ENCODE peak calls at places on chromosomes 5 and 9, in seven cellular contexts. U, Q, O, F, H, B and E are unnamed samples.

GRCh38 chr5:62578540-62578939 is at the start of gene LRRC70:
- DNase-seq in U (peak), Q (no peak), O (no peak), F (no peak), H (peak), B (no peak), E (no peak)

GRCh38 chr9:129174724-129175514 is 3.1 kb downstream of the IER5L start:
- DNase-seq in U (peak), Q (peak), O (peak), F (peak), H (no peak), B (peak), E (peak)

GRCh38 chr5:95800553-95800952 is 22.0 kb downstream of the GLRX start:
- DNase-seq in U (no peak), Q (no peak), O (no peak), F (no peak), H (no peak), B (no peak), E (no peak)

GRCh38 chr5:116573279-116573616 is 1.4 kb downstream of the SEMA6A start:
- DNase-seq in U (no peak), Q (peak), O (peak), F (peak), H (no peak), B (peak), E (no peak)

GRCh38 chr9:111099199-111100005 is 61.1 kb upstream of the LPAR1 start:
- DNase-seq in U (no peak), Q (no peak), O (no peak), F (no peak), H (no peak), B (no peak), E (no peak)

GRCh38 chr9:124733964-124734740 is 37.0 kb downstream of the NR6A1 start:
- DNase-seq in U (no peak), Q (peak), O (no peak), F (peak), H (no peak), B (no peak), E (no peak)

GRCh38 chr5:151770383-151771258 is 1.1 kb upstream of the G3BP1 start:
- DNase-seq in U (peak), Q (peak), O (no peak), F (peak), H (no peak), B (peak), E (peak)

GRCh38 chr9:133396952-133397351 is 20.8 kb downstream of the STKLD1 start:
- DNase-seq in U (no peak), Q (no peak), O (peak), F (no peak), H (no peak), B (no peak), E (no peak)

GRCh38 chr5:92885950-92886349 is 695.1 kb downstream of the NR2F1-AS1 start:
- DNase-seq in U (no peak), Q (peak), O (no peak), F (no peak), H (no peak), B (no peak), E (no peak)

GRCh38 chr9:127955294-127956015 is 17.8 kb upstream of the DPM2 start:
- DNase-seq in U (no peak), Q (peak), O (peak), F (peak), H (peak), B (peak), E (no peak)

GRCh38 chr5:131364507-131365050 is 100.7 kb downstream of the CDC42SE2 start:
- DNase-seq in U (no peak), Q (no peak), O (no peak), F (no peak), H (no peak), B (no peak), E (no peak)

GRCh38 chr9:122904466-122904822 is 715 bp downstream of the RC3H2 start:
- DNase-seq in U (peak), Q (peak), O (peak), F (peak), H (no peak), B (peak), E (no peak)

GRCh38 chr5:80109549-80110478 is 74.7 kb downstream of the THBS4 start:
- DNase-seq in U (no peak), Q (no peak), O (no peak), F (no peak), H (no peak), B (no peak), E (no peak)

GRCh38 chr9:120942186-120943001 is 15.8 kb upstream of the TRAF1 start:
- DNase-seq in U (no peak), Q (no peak), O (no peak), F (no peak), H (no peak), B (no peak), E (no peak)

GRCh38 chr5:132259061-132259851 is 1.8 kb downstream of the PDLIM4 start:
- DNase-seq in U (peak), Q (peak), O (no peak), F (no peak), H (no peak), B (no peak), E (no peak)

GRCh38 chr5:71620630-71621029 is 33.5 kb downstream of the MCCC2 start:
- DNase-seq in U (no peak), Q (no peak), O (no peak), F (no peak), H (no peak), B (no peak), E (no peak)

GRCh38 chr5:67299317-67299716 is 102.7 kb upstream of the CD180 start:
- DNase-seq in U (peak), Q (no peak), O (no peak), F (no peak), H (no peak), B (no peak), E (no peak)

GRCh38 chr5:66113160-66113559 is 30.9 kb upstream of the SREK1 start:
- DNase-seq in U (peak), Q (no peak), O (no peak), F (peak), H (no peak), B (no peak), E (no peak)

GRCh38 chr5:142614054-142614453 is 71.8 kb downstream of the FGF1 start:
- DNase-seq in U (no peak), Q (no peak), O (no peak), F (no peak), H (no peak), B (no peak), E (no peak)

GRCh38 chr5:33824516-33825195 is 67.1 kb downstream of the ADAMTS12 start:
- DNase-seq in U (peak), Q (no peak), O (no peak), F (no peak), H (no peak), B (no peak), E (no peak)

GRCh38 chr5:146034605-146035004 is 70.8 kb downstream of the PLAC8L1 start:
- DNase-seq in U (no peak), Q (no peak), O (no peak), F (no peak), H (no peak), B (no peak), E (no peak)

GRCh38 chr5:89300426-89300970 is 417.5 kb upstream of the MEF2C start:
- DNase-seq in U (no peak), Q (no peak), O (no peak), F (no peak), H (no peak), B (no peak), E (no peak)

GRCh38 chr5:98173334-98173733 is 600.1 kb upstream of the RGMB start:
- DNase-seq in U (peak), Q (no peak), O (no peak), F (no peak), H (no peak), B (no peak), E (no peak)

GRCh38 chr9:8489845-8490244 is 690.3 kb upstream of the DMAC1 start:
- DNase-seq in U (no peak), Q (no peak), O (no peak), F (no peak), H (no peak), B (no peak), E (no peak)

GRCh38 chr5:109992264-109992915 is 302.7 kb downstream of the MAN2A1 start:
- DNase-seq in U (no peak), Q (no peak), O (no peak), F (no peak), H (no peak), B (no peak), E (no peak)

GRCh38 chr5:119356384-119357188 is 767 bp downstream of the TNFAIP8 start:
- DNase-seq in U (peak), Q (no peak), O (no peak), F (no peak), H (no peak), B (no peak), E (no peak)

GRCh38 chr5:35369965-35370790 is 139.9 kb upstream of the PRLR start:
- DNase-seq in U (no peak), Q (no peak), O (no peak), F (no peak), H (no peak), B (peak), E (no peak)

GRCh38 chr9:34197756-34198711 is 19.2 kb downstream of the UBAP1 start:
- DNase-seq in U (no peak), Q (peak), O (no peak), F (no peak), H (no peak), B (no peak), E (no peak)

GRCh38 chr5:128143911-128144310 is 60.3 kb downstream of the SLC12A2 start:
- DNase-seq in U (no peak), Q (no peak), O (no peak), F (no peak), H (no peak), B (no peak), E (no peak)

GRCh38 chr9:127872492-127873222 is 4.8 kb downstream of the AK1 start:
- DNase-seq in U (no peak), Q (no peak), O (no peak), F (no peak), H (no peak), B (no peak), E (no peak)

GRCh38 chr9:4548796-4549725 is 58.8 kb downstream of the SLC1A1 start:
- DNase-seq in U (no peak), Q (no peak), O (no peak), F (peak), H (no peak), B (no peak), E (no peak)

GRCh38 chr9:101350285-101350684 is 34.5 kb downstream of the BAAT start:
- DNase-seq in U (no peak), Q (no peak), O (no peak), F (no peak), H (no peak), B (no peak), E (no peak)

GRCh38 chr9:131180454-131180853 is 55.1 kb downstream of the NUP214 start:
- DNase-seq in U (peak), Q (no peak), O (no peak), F (no peak), H (no peak), B (no peak), E (no peak)

GRCh38 chr9:126872516-126872915 is 12.1 kb downstream of the ZBTB34 start:
- DNase-seq in U (no peak), Q (no peak), O (no peak), F (no peak), H (no peak), B (no peak), E (no peak)

GRCh38 chr9:131610231-131610761 is 65.0 kb downstream of the PRRT1B start:
- DNase-seq in U (peak), Q (no peak), O (no peak), F (no peak), H (no peak), B (no peak), E (no peak)

GRCh38 chr5:137735531-137736284 is at the start of gene KLHL3:
- DNase-seq in U (peak), Q (no peak), O (peak), F (peak), H (peak), B (peak), E (peak)

GRCh38 chr5:73338201-73339126 is 110.1 kb downstream of the FOXD1 start:
- DNase-seq in U (peak), Q (no peak), O (no peak), F (no peak), H (no peak), B (peak), E (no peak)

GRCh38 chr5:90909091-90909503 is 350.5 kb downstream of the ADGRV1 start:
- DNase-seq in U (peak), Q (no peak), O (no peak), F (no peak), H (no peak), B (no peak), E (no peak)